ENCODE peak calls at places on chromosomes 13 and 19, in seven cellular contexts. One of them, this sample, is unnamed.
A peak's percentile ranks its signal among the peaks of the same experiment; 100 is the strongest.

GRCh38 chr13:46303743-46304385 is 83.2 kb downstream of the RUBCNL start:
- DNase-seq in HCEC 1CT: no peak
- DNase-seq in T1000: no peak
- DNase-seq in stimulated activated CD4-positive, alpha-beta T cell treated with anti-CD3 and anti-CD28 coated beads, Interleukin-2, amount 100 ng/mL, for 48 hours: no peak
- DNase-seq in NCI-H2171 treated with DMSO at 0.1 percent for 48 hours: no peak
- DNase-seq in iPS-NIHi11: no peak
- DNase-seq in esophagus muscularis mucosa: no peak
- DNase-seq in this sample: no peak

GRCh38 chr13:67736646-67737420 is 506.7 kb upstream of the PCDH9 start:
- DNase-seq in NCI-H2171 treated with DMSO at 0.1 percent for 48 hours: no peak
- DNase-seq in esophagus muscularis mucosa: no peak
- DNase-seq in T1000: no peak
- DNase-seq in HCEC 1CT: peak; percentile 78
- DNase-seq in stimulated activated CD4-positive, alpha-beta T cell treated with anti-CD3 and anti-CD28 coated beads, Interleukin-2, amount 100 ng/mL, for 48 hours: no peak
- DNase-seq in iPS-NIHi11: peak; percentile 33
- DNase-seq in this sample: no peak

GRCh38 chr19:42477933-42478332 is 35.2 kb upstream of the CXCL17 start:
- DNase-seq in stimulated activated CD4-positive, alpha-beta T cell treated with anti-CD3 and anti-CD28 coated beads, Interleukin-2, amount 100 ng/mL, for 48 hours: no peak
- DNase-seq in NCI-H2171 treated with DMSO at 0.1 percent for 48 hours: no peak
- DNase-seq in iPS-NIHi11: no peak
- DNase-seq in HCEC 1CT: no peak
- DNase-seq in T1000: no peak
- DNase-seq in esophagus muscularis mucosa: no peak
- DNase-seq in this sample: no peak

GRCh38 chr13:51717786-51718398 is 86.1 kb downstream of the DHRS12 start:
- DNase-seq in T1000: no peak
- DNase-seq in NCI-H2171 treated with DMSO at 0.1 percent for 48 hours: peak; percentile 14
- DNase-seq in iPS-NIHi11: no peak
- DNase-seq in stimulated activated CD4-positive, alpha-beta T cell treated with anti-CD3 and anti-CD28 coated beads, Interleukin-2, amount 100 ng/mL, for 48 hours: no peak
- DNase-seq in esophagus muscularis mucosa: no peak
- DNase-seq in HCEC 1CT: no peak
- DNase-seq in this sample: no peak

GRCh38 chr19:17753976-17754375 is 2.7 kb downstream of the FCHO1 start:
- DNase-seq in HCEC 1CT: no peak
- DNase-seq in stimulated activated CD4-positive, alpha-beta T cell treated with anti-CD3 and anti-CD28 coated beads, Interleukin-2, amount 100 ng/mL, for 48 hours: no peak
- DNase-seq in esophagus muscularis mucosa: no peak
- DNase-seq in T1000: no peak
- DNase-seq in iPS-NIHi11: no peak
- DNase-seq in NCI-H2171 treated with DMSO at 0.1 percent for 48 hours: no peak
- DNase-seq in this sample: no peak

GRCh38 chr13:109256866-109257760 is 529.3 kb downstream of the IRS2 start:
- DNase-seq in NCI-H2171 treated with DMSO at 0.1 percent for 48 hours: no peak
- DNase-seq in stimulated activated CD4-positive, alpha-beta T cell treated with anti-CD3 and anti-CD28 coated beads, Interleukin-2, amount 100 ng/mL, for 48 hours: no peak
- DNase-seq in HCEC 1CT: peak; percentile 98
- DNase-seq in esophagus muscularis mucosa: no peak
- DNase-seq in T1000: peak; percentile 20
- DNase-seq in iPS-NIHi11: peak; percentile 29
- DNase-seq in this sample: peak; percentile 81

GRCh38 chr19:1131718-1132552 is 28.1 kb downstream of the GPX4 start:
- DNase-seq in HCEC 1CT: peak; percentile 86
- DNase-seq in iPS-NIHi11: peak; percentile 81
- DNase-seq in T1000: peak; percentile 60
- DNase-seq in NCI-H2171 treated with DMSO at 0.1 percent for 48 hours: no peak
- DNase-seq in esophagus muscularis mucosa: peak; percentile 98
- DNase-seq in stimulated activated CD4-positive, alpha-beta T cell treated with anti-CD3 and anti-CD28 coated beads, Interleukin-2, amount 100 ng/mL, for 48 hours: peak; percentile 83
- DNase-seq in this sample: no peak

GRCh38 chr19:4624733-4625362 is 14.5 kb upstream of the TNFAIP8L1 start:
- DNase-seq in T1000: no peak
- DNase-seq in iPS-NIHi11: peak; percentile 55
- DNase-seq in NCI-H2171 treated with DMSO at 0.1 percent for 48 hours: peak; percentile 76
- DNase-seq in esophagus muscularis mucosa: no peak
- DNase-seq in stimulated activated CD4-positive, alpha-beta T cell treated with anti-CD3 and anti-CD28 coated beads, Interleukin-2, amount 100 ng/mL, for 48 hours: no peak
- DNase-seq in HCEC 1CT: peak; percentile 42
- DNase-seq in this sample: no peak

GRCh38 chr13:46035066-46035465 is 17.5 kb downstream of the ZC3H13 start:
- DNase-seq in NCI-H2171 treated with DMSO at 0.1 percent for 48 hours: no peak
- DNase-seq in iPS-NIHi11: no peak
- DNase-seq in T1000: no peak
- DNase-seq in esophagus muscularis mucosa: no peak
- DNase-seq in HCEC 1CT: no peak
- DNase-seq in stimulated activated CD4-positive, alpha-beta T cell treated with anti-CD3 and anti-CD28 coated beads, Interleukin-2, amount 100 ng/mL, for 48 hours: no peak
- DNase-seq in this sample: no peak

GRCh38 chr13:109981000-109981399 is 194.6 kb upstream of the IRS2 start:
- DNase-seq in T1000: no peak
- DNase-seq in NCI-H2171 treated with DMSO at 0.1 percent for 48 hours: no peak
- DNase-seq in iPS-NIHi11: no peak
- DNase-seq in stimulated activated CD4-positive, alpha-beta T cell treated with anti-CD3 and anti-CD28 coated beads, Interleukin-2, amount 100 ng/mL, for 48 hours: no peak
- DNase-seq in HCEC 1CT: no peak
- DNase-seq in esophagus muscularis mucosa: no peak
- DNase-seq in this sample: no peak

GRCh38 chr13:97432232-97432916 is 1.6 kb upstream of the RAP2A start:
- DNase-seq in esophagus muscularis mucosa: no peak
- DNase-seq in HCEC 1CT: no peak
- DNase-seq in stimulated activated CD4-positive, alpha-beta T cell treated with anti-CD3 and anti-CD28 coated beads, Interleukin-2, amount 100 ng/mL, for 48 hours: no peak
- DNase-seq in NCI-H2171 treated with DMSO at 0.1 percent for 48 hours: no peak
- DNase-seq in iPS-NIHi11: no peak
- DNase-seq in T1000: no peak
- DNase-seq in this sample: no peak

GRCh38 chr19:34201133-34201532 is 28.8 kb downstream of the LSM14A start:
- DNase-seq in iPS-NIHi11: no peak
- DNase-seq in T1000: no peak
- DNase-seq in stimulated activated CD4-positive, alpha-beta T cell treated with anti-CD3 and anti-CD28 coated beads, Interleukin-2, amount 100 ng/mL, for 48 hours: no peak
- DNase-seq in HCEC 1CT: no peak
- DNase-seq in NCI-H2171 treated with DMSO at 0.1 percent for 48 hours: no peak
- DNase-seq in esophagus muscularis mucosa: no peak
- DNase-seq in this sample: no peak

GRCh38 chr13:61170791-61171330 is 244.8 kb downstream of the PCDH20 start:
- DNase-seq in NCI-H2171 treated with DMSO at 0.1 percent for 48 hours: no peak
- DNase-seq in esophagus muscularis mucosa: no peak
- DNase-seq in T1000: no peak
- DNase-seq in HCEC 1CT: no peak
- DNase-seq in iPS-NIHi11: no peak
- DNase-seq in stimulated activated CD4-positive, alpha-beta T cell treated with anti-CD3 and anti-CD28 coated beads, Interleukin-2, amount 100 ng/mL, for 48 hours: no peak
- DNase-seq in this sample: no peak

GRCh38 chr13:35690546-35690945 is 214.1 kb upstream of the MAB21L1 start:
- DNase-seq in HCEC 1CT: no peak
- DNase-seq in stimulated activated CD4-positive, alpha-beta T cell treated with anti-CD3 and anti-CD28 coated beads, Interleukin-2, amount 100 ng/mL, for 48 hours: no peak
- DNase-seq in NCI-H2171 treated with DMSO at 0.1 percent for 48 hours: no peak
- DNase-seq in iPS-NIHi11: no peak
- DNase-seq in T1000: no peak
- DNase-seq in esophagus muscularis mucosa: no peak
- DNase-seq in this sample: no peak

GRCh38 chr19:39038098-39038497 is 5.7 kb upstream of the FBXO27 start:
- DNase-seq in T1000: no peak
- DNase-seq in esophagus muscularis mucosa: no peak
- DNase-seq in HCEC 1CT: no peak
- DNase-seq in NCI-H2171 treated with DMSO at 0.1 percent for 48 hours: peak; percentile 26
- DNase-seq in iPS-NIHi11: peak; percentile 84
- DNase-seq in stimulated activated CD4-positive, alpha-beta T cell treated with anti-CD3 and anti-CD28 coated beads, Interleukin-2, amount 100 ng/mL, for 48 hours: no peak
- DNase-seq in this sample: peak; percentile 61

GRCh38 chr19:37977992-37978391 is 71.0 kb downstream of the SIPA1L3 start:
- DNase-seq in iPS-NIHi11: no peak
- DNase-seq in esophagus muscularis mucosa: no peak
- DNase-seq in NCI-H2171 treated with DMSO at 0.1 percent for 48 hours: no peak
- DNase-seq in stimulated activated CD4-positive, alpha-beta T cell treated with anti-CD3 and anti-CD28 coated beads, Interleukin-2, amount 100 ng/mL, for 48 hours: no peak
- DNase-seq in HCEC 1CT: no peak
- DNase-seq in T1000: no peak
- DNase-seq in this sample: no peak

GRCh38 chr19:49224856-49225255 is 67.3 kb downstream of the TRPM4 start:
- DNase-seq in stimulated activated CD4-positive, alpha-beta T cell treated with anti-CD3 and anti-CD28 coated beads, Interleukin-2, amount 100 ng/mL, for 48 hours: no peak
- DNase-seq in iPS-NIHi11: peak; percentile 77
- DNase-seq in esophagus muscularis mucosa: no peak
- DNase-seq in NCI-H2171 treated with DMSO at 0.1 percent for 48 hours: peak; percentile 88
- DNase-seq in T1000: peak; percentile 42
- DNase-seq in HCEC 1CT: peak; percentile 53
- DNase-seq in this sample: peak; percentile 71

GRCh38 chr13:108834193-108834592 is 204.8 kb downstream of the MYO16 start:
- DNase-seq in stimulated activated CD4-positive, alpha-beta T cell treated with anti-CD3 and anti-CD28 coated beads, Interleukin-2, amount 100 ng/mL, for 48 hours: no peak
- DNase-seq in NCI-H2171 treated with DMSO at 0.1 percent for 48 hours: no peak
- DNase-seq in esophagus muscularis mucosa: no peak
- DNase-seq in HCEC 1CT: no peak
- DNase-seq in iPS-NIHi11: no peak
- DNase-seq in T1000: no peak
- DNase-seq in this sample: no peak

GRCh38 chr13:112750570-112750969 is 60.7 kb downstream of the ATP11A start:
- DNase-seq in NCI-H2171 treated with DMSO at 0.1 percent for 48 hours: no peak
- DNase-seq in esophagus muscularis mucosa: no peak
- DNase-seq in iPS-NIHi11: no peak
- DNase-seq in stimulated activated CD4-positive, alpha-beta T cell treated with anti-CD3 and anti-CD28 coated beads, Interleukin-2, amount 100 ng/mL, for 48 hours: no peak
- DNase-seq in T1000: no peak
- DNase-seq in HCEC 1CT: no peak
- DNase-seq in this sample: no peak

GRCh38 chr13:94758571-94758970 is 46.2 kb upstream of the SOX21 start:
- DNase-seq in T1000: no peak
- DNase-seq in stimulated activated CD4-positive, alpha-beta T cell treated with anti-CD3 and anti-CD28 coated beads, Interleukin-2, amount 100 ng/mL, for 48 hours: no peak
- DNase-seq in HCEC 1CT: no peak
- DNase-seq in iPS-NIHi11: no peak
- DNase-seq in esophagus muscularis mucosa: no peak
- DNase-seq in NCI-H2171 treated with DMSO at 0.1 percent for 48 hours: no peak
- DNase-seq in this sample: no peak

GRCh38 chr13:114008964-114009589 is 35.2 kb upstream of the C13orf46 start:
- DNase-seq in HCEC 1CT: no peak
- DNase-seq in esophagus muscularis mucosa: no peak
- DNase-seq in T1000: no peak
- DNase-seq in stimulated activated CD4-positive, alpha-beta T cell treated with anti-CD3 and anti-CD28 coated beads, Interleukin-2, amount 100 ng/mL, for 48 hours: no peak
- DNase-seq in NCI-H2171 treated with DMSO at 0.1 percent for 48 hours: no peak
- DNase-seq in iPS-NIHi11: no peak
- DNase-seq in this sample: peak; percentile 22

GRCh38 chr13:95233026-95233635 is 68.1 kb downstream of the ABCC4 start:
- DNase-seq in stimulated activated CD4-positive, alpha-beta T cell treated with anti-CD3 and anti-CD28 coated beads, Interleukin-2, amount 100 ng/mL, for 48 hours: no peak
- DNase-seq in esophagus muscularis mucosa: no peak
- DNase-seq in NCI-H2171 treated with DMSO at 0.1 percent for 48 hours: peak; percentile 87
- DNase-seq in HCEC 1CT: no peak
- DNase-seq in T1000: no peak
- DNase-seq in iPS-NIHi11: no peak
- DNase-seq in this sample: no peak

GRCh38 chr13:39038569-39038898 is 278 bp downstream of the NHLRC3 start:
- DNase-seq in HCEC 1CT: no peak
- DNase-seq in T1000: no peak
- DNase-seq in stimulated activated CD4-positive, alpha-beta T cell treated with anti-CD3 and anti-CD28 coated beads, Interleukin-2, amount 100 ng/mL, for 48 hours: peak; percentile 47
- DNase-seq in NCI-H2171 treated with DMSO at 0.1 percent for 48 hours: peak; percentile 36
- DNase-seq in iPS-NIHi11: no peak
- DNase-seq in esophagus muscularis mucosa: no peak
- DNase-seq in this sample: no peak

GRCh38 chr13:55528434-55528833 is 1612.3 kb upstream of the PRR20A start:
- DNase-seq in iPS-NIHi11: no peak
- DNase-seq in esophagus muscularis mucosa: no peak
- DNase-seq in NCI-H2171 treated with DMSO at 0.1 percent for 48 hours: no peak
- DNase-seq in stimulated activated CD4-positive, alpha-beta T cell treated with anti-CD3 and anti-CD28 coated beads, Interleukin-2, amount 100 ng/mL, for 48 hours: no peak
- DNase-seq in T1000: no peak
- DNase-seq in HCEC 1CT: no peak
- DNase-seq in this sample: no peak